ENCODE peak calls at places on chromosome 14, in four cellular contexts. V is GM23338, Y is type B pancreatic cell, R is IMR-90. Q is an unnamed sample.

GRCh38 chr14:65211341-65211987 is 109.1 kb upstream of the MAX start:
- DNase-seq in V (no peak), Y (no peak), R (peak; percentile 85), Q (no peak)

GRCh38 chr14:60257862-60258261 is 8.8 kb downstream of the PPM1A start:
- DNase-seq in V (no peak), Y (no peak), R (no peak), Q (no peak)

GRCh38 chr14:82710257-82710841 is 1176.7 kb upstream of the SEL1L start:
- DNase-seq in V (peak; percentile 86), Y (peak; percentile 74), R (peak; percentile 61), Q (peak; percentile 78)

GRCh38 chr14:74980746-74981661 is 21.7 kb upstream of the EIF2B2 start:
- DNase-seq in V (peak; percentile 64), Y (no peak), R (peak; percentile 19), Q (peak; percentile 73)

GRCh38 chr14:22871962-22872832 is 657 bp downstream of the LRP10 start:
- DNase-seq in V (peak; percentile 97), Y (peak; percentile 87), R (peak; percentile 81), Q (peak; percentile 87)

GRCh38 chr14:59582845-59583509 is 6.4 kb upstream of the CCDC175 start:
- DNase-seq in V (peak; percentile 73), Y (no peak), R (no peak), Q (no peak)

GRCh38 chr14:20652996-20653975 is 11.8 kb upstream of the OR6S1 start:
- DNase-seq in V (peak; percentile 92), Y (no peak), R (peak; percentile 67), Q (peak; percentile 64)

GRCh38 chr14:60652674-60653387 is 3.6 kb upstream of the SIX1 start:
- DNase-seq in V (peak; percentile 48), Y (no peak), R (peak; percentile 23), Q (peak; percentile 67)

GRCh38 chr14:79540394-79540793 is 670.9 kb downstream of the DIO2 start:
- DNase-seq in V (peak; percentile 19), Y (no peak), R (no peak), Q (no peak)

GRCh38 chr14:22847661-22848341 is 11.4 kb downstream of the MMP14 start:
- DNase-seq in V (peak; percentile 52), Y (no peak), R (peak; percentile 84), Q (no peak)

GRCh38 chr14:29273513-29273912 is 506.9 kb downstream of the FOXG1 start:
- DNase-seq in V (peak; percentile 24), Y (no peak), R (no peak), Q (no peak)

GRCh38 chr14:24710403-24711063 is 76.5 kb upstream of the GZMB start:
- DNase-seq in V (peak; percentile 78), Y (no peak), R (peak; percentile 59), Q (peak; percentile 68)

GRCh38 chr14:24817638-24818053 is 183.7 kb upstream of the GZMB start:
- DNase-seq in V (peak; percentile 30), Y (no peak), R (peak; percentile 52), Q (peak; percentile 19)

GRCh38 chr14:36768638-36769337 is 107.1 kb downstream of the PAX9 start:
- DNase-seq in V (no peak), Y (no peak), R (no peak), Q (no peak)

GRCh38 chr14:60651936-60652673 is 2.8 kb upstream of the SIX1 start:
- DNase-seq in V (peak; percentile 71), Y (no peak), R (peak; percentile 21), Q (peak; percentile 35)

GRCh38 chr14:106619618-106620017 is 1093.2 kb downstream of the TMEM121 start:
- DNase-seq in V (no peak), Y (no peak), R (no peak), Q (no peak)

GRCh38 chr14:36502558-36503508 is 17.2 kb downstream of the NKX2-1 start:
- DNase-seq in V (no peak), Y (no peak), R (no peak), Q (no peak)

DNA sequence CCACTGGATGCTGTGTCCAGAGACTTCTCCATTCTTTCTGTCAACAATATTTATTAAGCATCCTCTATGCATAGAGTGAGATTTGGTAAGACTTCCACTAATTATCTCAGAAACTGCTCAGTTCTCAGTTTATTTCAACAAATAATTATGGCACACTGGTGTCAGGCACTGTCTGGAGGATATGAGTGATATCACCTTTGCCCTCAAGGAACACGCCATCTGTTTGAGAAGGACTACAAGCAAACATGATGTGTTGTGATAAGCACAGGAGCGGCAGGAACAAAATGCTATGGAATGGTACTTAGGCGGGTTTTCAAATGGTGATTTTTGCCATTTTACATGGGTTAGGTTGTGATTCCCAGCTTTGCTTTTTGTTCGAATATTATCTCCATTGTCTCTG is 229.2 kb downstream of the DPF3 start:
- DNase-seq in V (no peak), Y (no peak), R (no peak), Q (no peak)
- TF ChIP-seq CTCF in V (no peak), Y (no peak), R (no peak), Q (no peak)

GRCh38 chr14:30333934-30334333 is 225.0 kb upstream of the G2E3 start:
- DNase-seq in V (no peak), Y (no peak), R (peak; percentile 5), Q (no peak)

GRCh38 chr14:30331030-30331429 is 227.9 kb upstream of the G2E3 start:
- DNase-seq in V (no peak), Y (no peak), R (no peak), Q (no peak)

GRCh38 chr14:30332374-30332773 is 226.6 kb upstream of the G2E3 start:
- DNase-seq in V (no peak), Y (no peak), R (no peak), Q (no peak)

GRCh38 chr14:30330452-30330851 is 228.5 kb upstream of the G2E3 start:
- DNase-seq in V (peak; percentile 48), Y (no peak), R (no peak), Q (no peak)
- TF ChIP-seq CTCF in V (peak; percentile 66), Y (peak; percentile 71), R (peak; percentile 27), Q (peak; percentile 45)

GRCh38 chr14:101843665-101844064 is 82.2 kb downstream of the PPP2R5C start:
- DNase-seq in V (peak; percentile 55), Y (no peak), R (no peak), Q (no peak)
- TF ChIP-seq CTCF in V (peak; percentile 52), Y (peak; percentile 34), R (peak; percentile 30), Q (no peak)

GRCh38 chr14:88838015-88838414 is 13.6 kb downstream of the TTC8 start:
- DNase-seq in V (no peak), Y (no peak), R (no peak), Q (no peak)

GRCh38 chr14:88841741-88842140 is 17.3 kb downstream of the TTC8 start:
- DNase-seq in V (no peak), Y (no peak), R (peak; percentile 48), Q (no peak)

GRCh38 chr14:88842414-88842813 is 18.0 kb downstream of the TTC8 start:
- DNase-seq in V (no peak), Y (no peak), R (no peak), Q (no peak)

GRCh38 chr14:88837495-88837894 is 13.0 kb downstream of the TTC8 start:
- DNase-seq in V (no peak), Y (no peak), R (no peak), Q (no peak)

DNA sequence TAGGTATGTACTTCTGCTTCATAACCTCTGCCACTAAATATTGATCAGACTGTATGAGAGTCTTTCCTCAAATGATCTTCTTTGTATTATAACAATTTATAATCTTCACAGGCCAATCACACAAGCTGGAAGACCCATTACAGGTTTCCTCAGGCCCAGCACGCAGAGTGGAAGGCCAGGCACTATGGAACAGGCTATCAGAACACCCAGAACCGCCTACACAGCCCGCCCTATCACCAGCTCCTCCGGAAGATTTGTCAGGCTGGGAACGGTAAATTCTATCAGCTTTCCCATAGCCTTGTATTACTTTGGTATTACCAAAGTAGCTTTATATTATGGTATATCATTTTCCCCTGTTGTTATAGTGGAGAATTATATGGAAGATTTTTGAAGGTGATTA is 16.5 kb downstream of the TTC8 start:
- DNase-seq in V (peak; percentile 10), Y (no peak), R (no peak), Q (no peak)
- TF ChIP-seq CTCF in V (no peak), Y (no peak), R (no peak), Q (no peak)

DNA sequence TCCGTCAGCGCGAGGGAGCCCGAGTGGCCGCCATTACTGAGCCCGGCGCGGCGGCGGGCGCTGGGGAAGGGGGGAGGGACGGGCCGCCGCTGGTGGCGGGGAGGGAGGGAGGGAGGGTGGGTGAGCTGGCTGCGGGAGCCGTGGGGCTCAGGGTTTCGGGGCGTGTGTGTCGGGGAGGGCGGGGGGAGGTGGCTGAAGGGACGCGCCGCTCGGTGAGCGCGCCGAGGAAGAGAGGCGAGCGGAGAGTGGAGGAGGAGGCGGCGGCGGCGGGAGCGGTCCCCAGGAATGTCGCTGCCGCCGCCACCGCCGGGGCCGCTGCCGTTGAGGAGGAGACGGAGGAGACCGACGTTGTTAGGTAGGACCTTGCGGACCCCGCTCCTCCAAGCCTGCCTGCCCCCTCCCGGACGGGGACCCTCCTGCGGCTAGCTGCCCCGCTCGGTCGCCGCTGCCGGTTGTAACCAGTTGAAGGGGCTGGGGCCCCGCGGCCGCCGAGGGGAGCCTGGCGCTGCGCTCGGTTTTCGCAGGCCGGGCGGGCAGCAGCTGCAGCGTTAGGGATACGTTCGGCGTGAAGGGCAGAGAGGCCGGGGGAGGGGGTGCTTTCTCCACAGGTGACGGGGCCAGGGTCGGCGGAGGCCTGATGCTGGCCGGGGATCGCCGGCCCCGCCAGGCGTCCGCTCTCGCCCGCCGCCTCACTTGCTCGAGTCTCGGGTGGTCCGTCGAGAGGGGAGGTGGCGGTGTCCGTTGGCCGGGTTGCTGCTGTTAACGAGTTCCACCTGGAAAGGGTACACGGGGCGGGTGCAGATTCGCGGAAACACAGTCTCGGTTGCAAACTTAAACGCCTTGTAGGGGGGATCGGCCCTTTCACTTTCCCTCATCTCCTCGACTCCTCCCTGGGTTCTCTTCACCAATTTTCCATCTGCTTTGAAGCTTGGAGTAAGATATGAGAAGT is at the start of gene ARHGAP5:
- DNase-seq in V (peak; percentile 81), Y (peak; percentile 85), R (peak; percentile 14), Q (peak; percentile 76)
- TF ChIP-seq CTCF in V (no peak), Y (peak; percentile 49), R (peak; percentile 16), Q (no peak)

DNA sequence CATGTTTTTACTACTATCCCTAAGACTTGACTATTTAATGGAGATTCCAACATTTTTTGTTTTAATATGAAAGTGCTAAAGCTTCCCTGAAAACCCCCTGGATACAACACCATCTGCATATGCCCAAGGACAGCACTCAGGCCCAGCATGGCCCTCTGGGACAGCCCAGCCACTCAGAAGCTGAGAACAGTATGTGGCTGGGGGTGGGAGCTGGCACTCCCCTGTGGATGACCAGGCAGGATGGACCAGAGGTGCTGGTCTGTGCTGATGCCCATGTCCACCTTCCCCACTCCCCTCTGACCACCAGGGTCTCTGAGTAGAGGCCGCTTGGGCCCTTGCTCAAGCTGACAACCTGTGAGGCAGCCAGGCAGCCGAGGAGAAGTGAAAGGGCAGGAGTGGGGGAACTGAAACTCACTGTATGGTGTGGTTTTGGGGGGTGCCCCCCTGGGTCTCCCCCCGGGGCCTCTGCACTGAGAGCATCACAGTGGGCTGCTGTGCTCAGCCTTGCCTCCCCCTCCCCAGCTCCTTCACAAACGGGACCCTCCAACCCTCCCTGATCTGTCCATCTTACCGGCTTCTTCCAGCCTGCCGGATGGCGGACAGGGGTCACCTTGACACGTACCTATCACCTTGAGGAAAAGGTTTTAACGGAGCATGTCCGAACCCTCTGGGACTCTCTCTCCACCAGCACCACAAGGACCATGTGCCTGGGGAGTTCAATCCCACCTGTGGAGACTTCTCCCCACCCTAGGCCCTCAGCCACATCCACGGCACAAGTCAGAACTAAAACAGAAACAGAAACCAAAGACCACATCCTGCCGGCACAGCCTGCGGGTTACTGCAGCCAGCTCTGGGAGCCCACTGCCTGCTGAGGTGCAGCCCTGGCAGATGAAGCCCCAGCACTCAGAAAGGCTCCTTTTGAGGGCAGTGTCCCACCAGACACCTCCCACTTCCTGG is at the start of gene TMEM229B:
- DNase-seq in V (no peak), Y (no peak), R (no peak), Q (no peak)
- TF ChIP-seq CTCF in V (no peak), Y (no peak), R (no peak), Q (no peak)

Q was measured in nephron progenitor cell.